ENCODE peak calls at places on chromosomes 11 and 22, in five cellular contexts. S is sigmoid colon, H is body of pancreas, Q is IMR-90, N is AG04450. Y is an unnamed sample.

GRCh38 chr22:46381142-46381541 is 45.6 kb downstream of the TRMU start:
- DNase-seq in N (no peak), H (no peak), S (no peak), Q (peak), Y (no peak)

GRCh38 chr22:25419247-25420113 is 145.0 kb upstream of the GRK3 start:
- DNase-seq in S (peak), Q (peak), H (peak), N (no peak), Y (peak)

GRCh38 chr11:130480166-130480565 is 31.7 kb downstream of the ADAMTS15 start:
- DNase-seq in H (no peak), N (peak), S (no peak), Q (peak), Y (no peak)

GRCh38 chr22:28112548-28113043 is 193.5 kb upstream of the PITPNB start:
- DNase-seq in N (no peak), S (peak), H (peak), Q (peak), Y (peak)

GRCh38 chr22:27314276-27314807 is 487.2 kb downstream of the MN1 start:
- DNase-seq in N (no peak), S (no peak), Q (no peak), H (peak), Y (no peak)

GRCh38 chr11:130121430-130121978 is 38.1 kb upstream of the ST14 start:
- DNase-seq in Q (peak), H (no peak), N (peak), S (no peak), Y (no peak)

GRCh38 chr11:69377029-69377952 is 83.3 kb downstream of the MYEOV start:
- DNase-seq in Q (no peak), H (no peak), S (no peak), N (no peak), Y (no peak)

GRCh38 chr11:100692290-100692689 is 5.2 kb downstream of the ARHGAP42 start:
- DNase-seq in Q (no peak), N (no peak), S (no peak), H (no peak), Y (no peak)

GRCh38 chr11:61805146-61805545 is 11.7 kb downstream of the FADS1 start:
- DNase-seq in N (no peak), S (no peak), Q (no peak), H (no peak), Y (no peak)

GRCh38 chr22:42726811-42727210 is 6.1 kb upstream of the A4GALT start:
- DNase-seq in H (no peak), Q (no peak), S (no peak), N (no peak), Y (no peak)

GRCh38 chr11:109940816-109941215 is 152.4 kb upstream of the ZC3H12C start:
- DNase-seq in H (no peak), Q (peak), N (peak), S (no peak), Y (no peak)

GRCh38 chr11:63888170-63889086 is 28.5 kb downstream of the RCOR2 start:
- DNase-seq in H (peak), S (peak), N (no peak), Q (peak), Y (peak)

GRCh38 chr11:108788565-108789199 is 123.8 kb downstream of the DDX10 start:
- DNase-seq in N (no peak), S (no peak), Q (peak), H (peak), Y (no peak)

GRCh38 chr11:100445231-100445735 is 241.8 kb upstream of the ARHGAP42 start:
- DNase-seq in H (peak), Q (no peak), N (no peak), S (no peak), Y (no peak)

GRCh38 chr11:114059278-114059983 is at the start of gene ZBTB16:
- DNase-seq in N (no peak), S (peak), Q (no peak), H (peak), Y (peak)

GRCh38 chr11:111291764-111292163 is 6.6 kb upstream of the POU2AF3 start:
- DNase-seq in H (no peak), S (no peak), N (no peak), Q (no peak), Y (no peak)

GRCh38 chr11:10990160-10990559 is 132.3 kb upstream of the ZBED5 start:
- DNase-seq in H (no peak), Q (no peak), S (no peak), N (no peak), Y (no peak)

GRCh38 chr11:71545405-71545966 is 2.7 kb upstream of the KRTAP5-9 start:
- DNase-seq in Q (no peak), H (no peak), S (no peak), N (no peak), Y (no peak)

GRCh38 chr11:3659595-3660515 is 11.3 kb downstream of the CHRNA10 start:
- DNase-seq in N (no peak), Q (no peak), S (no peak), H (peak), Y (no peak)

GRCh38 chr11:69297225-69297925 is 3.4 kb downstream of the MYEOV start:
- DNase-seq in S (peak), H (peak), N (peak), Q (peak), Y (peak)

GRCh38 chr11:111531156-111531555 is 9.4 kb upstream of the LAYN start:
- DNase-seq in H (no peak), S (no peak), N (no peak), Q (peak), Y (no peak)

GRCh38 chr11:107999759-108000455 is 8.8 kb upstream of the CUL5 start:
- DNase-seq in N (no peak), Q (peak), S (no peak), H (peak), Y (no peak)

GRCh38 chr11:118247041-118247440 is 5.1 kb downstream of the MPZL3 start:
- DNase-seq in N (no peak), H (no peak), S (no peak), Q (no peak), Y (no peak)

GRCh38 chr11:20913113-20913512 is 243.7 kb downstream of the NELL1 start:
- DNase-seq in N (no peak), S (no peak), H (no peak), Q (no peak), Y (no peak)

GRCh38 chr11:110199184-110199981 is 97.0 kb downstream of the RDX start:
- DNase-seq in N (no peak), S (no peak), H (no peak), Q (peak), Y (peak)

GRCh38 chr11:396948-397548 is 3.0 kb downstream of the PKP3 start:
- DNase-seq in H (peak), S (peak), N (no peak), Q (peak), Y (no peak)

GRCh38 chr22:22670076-22670795 is 25.8 kb downstream of the GGTLC2 start:
- DNase-seq in Q (no peak), S (no peak), N (no peak), H (no peak), Y (no peak)

GRCh38 chr22:24592144-24592845 is 578 bp downstream of the LRRC75B start:
- DNase-seq in S (no peak), H (peak), Q (no peak), N (no peak), Y (no peak)

GRCh38 chr11:114775849-114776621 is 97.7 kb downstream of the NXPE2 start:
- DNase-seq in Q (no peak), N (no peak), H (no peak), S (no peak), Y (no peak)

GRCh38 chr11:17692931-17693330 is 26.4 kb upstream of the MYOD1 start:
- DNase-seq in Q (no peak), H (no peak), N (no peak), S (no peak), Y (no peak)

GRCh38 chr11:208917-209260 is 1.4 kb downstream of the RIC8A start:
- DNase-seq in N (no peak), H (no peak), S (no peak), Q (no peak), Y (no peak)

GRCh38 chr11:5938603-5938965 is 3.5 kb upstream of the OR56A3 start:
- DNase-seq in S (no peak), N (no peak), Q (no peak), H (no peak), Y (no peak)

GRCh38 chr22:40367342-40367741 is 3.1 kb upstream of the SGSM3 start:
- DNase-seq in N (no peak), S (no peak), H (no peak), Q (no peak), Y (no peak)

GRCh38 chr11:67600324-67601029 is 6.3 kb upstream of the NDUFV1 start:
- DNase-seq in H (no peak), Q (no peak), N (no peak), S (no peak), Y (no peak)

GRCh38 chr22:49247194-49247924 is 580.3 kb downstream of the BRD1 start:
- DNase-seq in N (no peak), Q (no peak), H (no peak), S (no peak), Y (no peak)

GRCh38 chr11:12693075-12693473 is 18.9 kb downstream of the TEAD1 start:
- DNase-seq in N (no peak), S (no peak), Q (no peak), H (no peak), Y (no peak)

GRCh38 chr11:12110714-12111481 is 508 bp downstream of the MICAL2 start:
- DNase-seq in N (no peak), H (peak), S (peak), Q (no peak), Y (peak)

DNA sequence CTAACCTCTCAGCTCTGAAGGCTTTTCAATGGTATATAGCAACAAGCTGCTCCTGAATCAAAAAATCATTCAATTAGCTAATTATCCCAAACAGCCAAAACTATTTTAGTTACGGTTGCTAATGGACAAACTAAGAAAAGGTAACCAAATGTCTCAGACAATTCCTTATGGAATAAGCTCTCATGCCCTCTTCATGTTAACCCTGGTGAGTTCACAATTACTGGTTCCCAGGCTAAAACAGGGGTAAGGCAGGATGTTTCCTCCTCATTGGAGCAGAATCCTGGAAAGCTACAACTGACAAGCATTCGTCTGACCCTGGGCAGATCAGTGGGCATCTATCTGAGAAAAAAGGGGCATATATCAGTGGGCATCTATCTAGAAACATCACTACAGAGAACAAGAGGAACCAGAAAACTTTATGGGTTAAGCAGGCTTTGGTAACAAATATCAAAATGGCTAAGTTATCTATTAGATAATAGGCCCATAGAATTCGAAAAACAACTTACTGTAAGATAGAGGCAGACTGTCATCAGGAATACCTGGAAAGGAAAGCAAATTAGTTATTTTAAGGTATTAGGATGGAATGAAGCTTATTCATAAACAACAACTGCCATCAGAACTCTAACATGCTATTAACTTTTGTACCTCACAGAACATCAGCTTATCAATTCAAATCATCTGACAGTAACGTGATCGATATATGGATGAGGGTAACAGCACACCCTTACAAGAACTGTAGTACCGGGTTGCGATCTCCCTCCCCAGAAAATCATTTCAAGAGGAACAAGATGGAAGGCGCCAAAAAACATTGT is 14.8 kb upstream of the WDR74 start:
- DNase-seq in H (no peak), Q (no peak), S (no peak), N (no peak), Y (no peak)
- H3K27ac ChIP-seq in H (peak), Q (no peak), S (peak), N (no peak), Y (peak)

GRCh38 chr11:75495749-75496641 is 29.7 kb downstream of the GDPD5 start:
- DNase-seq in H (no peak), Q (no peak), N (no peak), S (no peak), Y (no peak)
- TF ChIP-seq CTCF in H (no peak), Q (peak), N (no peak), S (no peak), Y (no peak)

GRCh38 chr11:27699926-27700350 is 317 bp downstream of the BDNF start:
- DNase-seq in H (no peak), S (no peak), N (no peak), Q (no peak), Y (no peak)

GRCh38 chr11:27698872-27699241 is 1.4 kb downstream of the BDNF start:
- DNase-seq in Q (peak), H (peak), S (peak), N (peak), Y (peak)

GRCh38 chr11:27697679-27698275 is 2.5 kb downstream of the BDNF start:
- DNase-seq in Q (no peak), N (no peak), H (no peak), S (no peak), Y (no peak)

GRCh38 chr11:27700351-27701261 is at the start of gene BDNF:
- DNase-seq in N (no peak), Q (peak), S (no peak), H (no peak), Y (no peak)

DNA sequence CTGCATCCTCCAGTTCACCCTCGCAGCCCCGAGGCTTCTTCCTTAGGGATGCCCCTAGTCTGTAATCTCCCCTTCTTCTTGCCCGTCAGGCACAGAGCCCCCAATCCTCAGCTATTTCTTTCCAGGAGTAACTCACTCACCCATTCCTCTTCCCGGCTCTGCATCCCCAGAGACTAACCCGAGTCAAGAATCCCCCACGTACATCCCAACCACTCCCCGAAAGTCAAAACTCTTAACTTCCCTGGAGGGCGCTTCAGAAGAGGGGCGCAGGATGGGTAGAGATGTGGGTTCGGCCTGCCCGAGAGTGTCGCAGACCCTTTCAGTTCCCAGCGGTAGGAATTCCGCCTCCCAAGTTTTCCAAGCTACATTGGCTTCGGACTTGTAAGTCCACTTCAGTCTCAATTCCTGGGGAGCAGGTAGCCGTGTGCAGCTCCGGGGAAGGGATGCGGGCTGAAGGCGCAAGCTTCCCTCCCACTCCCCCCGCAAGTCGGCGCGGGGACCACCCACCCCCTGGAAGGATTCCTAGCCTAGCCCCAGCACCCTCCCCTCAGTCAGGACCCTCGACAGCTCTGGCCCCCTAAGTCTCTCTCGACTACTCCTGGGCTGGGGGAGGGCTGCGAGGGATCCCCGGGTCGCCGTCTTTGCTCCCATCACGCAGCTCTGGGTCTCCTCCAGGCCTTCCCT is 871 bp downstream of the BDNF start:
- DNase-seq in N (no peak), Q (peak), H (no peak), S (no peak), Y (no peak)
- H3K4me3 ChIP-seq in N (peak), Q (peak), H (peak), S (peak), Y (no peak)

DNA sequence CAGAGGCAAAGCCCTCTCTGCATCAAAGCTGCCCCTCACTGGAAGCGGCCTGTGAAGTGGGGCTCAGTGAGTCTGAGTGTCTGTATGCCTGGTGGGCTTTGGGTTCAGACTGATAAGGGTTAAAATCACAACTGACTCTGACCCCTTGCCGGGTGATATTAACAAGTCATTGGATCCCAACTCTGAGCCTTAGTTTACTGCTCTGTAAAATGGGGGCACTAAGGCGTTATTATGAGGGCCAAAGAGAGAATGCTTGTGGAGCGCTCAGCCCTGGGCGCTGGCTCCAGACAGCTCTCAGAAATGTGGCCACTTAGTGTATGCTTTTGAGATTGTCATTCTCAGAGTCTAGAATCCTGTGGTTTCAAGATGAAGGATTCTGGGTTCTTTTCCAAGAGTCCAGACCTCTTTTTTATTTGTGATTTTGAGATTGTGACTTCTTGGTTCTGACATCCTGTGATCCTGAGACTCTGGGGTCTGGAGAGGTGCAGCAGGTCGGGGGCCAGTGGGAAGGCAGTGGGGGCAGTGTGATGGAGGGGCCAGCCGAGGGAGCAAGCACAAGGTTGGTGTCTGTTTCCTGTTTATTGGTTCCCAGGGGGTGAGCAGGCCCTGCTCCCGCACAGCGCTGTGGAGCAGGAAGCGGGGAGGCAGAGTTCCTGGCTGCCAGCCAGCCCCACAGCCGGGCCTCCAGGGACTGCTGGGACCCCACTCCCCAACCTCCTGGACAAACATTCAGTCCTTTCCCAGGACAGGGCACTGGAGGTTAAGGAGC is 13.4 kb downstream of the ARHGEF17 start:
- DNase-seq in N (no peak), Q (peak), S (peak), H (peak), Y (no peak)
- H3K27ac ChIP-seq in N (peak), Q (peak), S (peak), H (peak), Y (peak)

GRCh38 chr22:38069372-38070249 is 12.4 kb downstream of the PICK1 start:
- DNase-seq in H (no peak), Q (peak), N (peak), S (peak), Y (no peak)
- TF ChIP-seq CTCF in H (no peak), Q (peak), N (peak), S (peak), Y (no peak)

DNA sequence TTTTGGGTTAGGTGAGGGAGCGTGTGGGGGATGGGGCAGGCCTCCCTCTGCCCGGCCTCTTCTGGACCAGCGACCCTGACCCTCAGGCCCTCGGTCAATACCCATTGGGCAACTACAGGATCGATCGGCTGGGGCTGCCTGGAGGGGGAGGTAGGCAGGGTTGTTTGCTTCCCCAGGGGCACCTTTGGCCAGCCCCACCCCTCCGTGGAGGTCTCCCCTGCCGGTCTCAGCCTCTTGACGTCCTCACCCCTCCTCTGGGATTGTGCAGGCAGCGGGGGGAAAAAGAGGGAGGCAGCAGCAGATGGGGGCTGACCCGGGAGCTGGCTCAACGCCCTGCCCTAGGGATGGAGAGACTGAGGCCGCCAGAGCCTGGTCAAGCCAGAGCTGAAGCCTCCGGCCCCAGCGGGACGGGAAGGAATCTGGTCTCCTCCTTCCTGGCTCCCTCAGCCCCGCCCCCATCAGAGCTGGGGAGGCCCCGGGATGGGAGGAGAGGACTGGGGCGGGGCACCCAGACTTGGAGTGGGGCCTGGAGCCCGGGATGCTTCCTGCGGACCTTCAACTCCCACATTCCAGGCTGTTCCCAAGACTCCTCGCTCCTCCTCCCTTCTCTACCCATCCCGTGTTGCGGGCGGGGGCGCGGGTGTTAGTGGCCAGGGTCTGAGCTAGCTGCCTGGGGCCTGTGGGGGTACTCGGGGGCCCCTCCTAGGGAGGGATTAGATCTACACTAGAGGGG is 14.4 kb upstream of the CDC42EP1 start:
- DNase-seq in S (peak), Q (peak), N (peak), H (peak), Y (peak)
- H3K4me3 ChIP-seq in S (peak), Q (peak), N (peak), H (no peak), Y (no peak)

GRCh38 chr22:30183861-30184278 is 62.7 kb downstream of the LIF start:
- DNase-seq in S (no peak), H (no peak), N (no peak), Q (peak), Y (no peak)
- H3K27ac ChIP-seq in S (no peak), H (no peak), N (no peak), Q (no peak), Y (no peak)

GRCh38 chr11:77879218-77879617 is 58.3 kb downstream of the AAMDC start:
- DNase-seq in N (peak), S (peak), Q (peak), H (peak), Y (no peak)
- TF ChIP-seq CTCF in N (peak), S (no peak), Q (no peak), H (no peak), Y (no peak)